ENCODE peak calls at places on chromosomes 6 and 20, in eight cellular contexts. P, V, D, F, T, X, I and B are unnamed samples.

GRCh38 chr6:36196049-36196879 is at the start of gene BRPF3:
- DNase-seq in P (peak), V (peak), D (peak), F (peak), T (peak), X (peak), I (peak), B (peak)

GRCh38 chr6:166314454-166314853 is 6.3 kb upstream of the PRR18 start:
- DNase-seq in P (no peak), V (no peak), D (no peak), F (no peak), T (no peak), X (no peak), I (no peak), B (no peak)

GRCh38 chr6:168043193-168043847 is 35.7 kb downstream of the FRMD1 start:
- DNase-seq in P (no peak), V (no peak), D (no peak), F (no peak), T (no peak), X (no peak), I (no peak), B (no peak)

GRCh38 chr20:17856837-17857605 is 111.6 kb downstream of the SNX5 start:
- DNase-seq in P (no peak), V (no peak), D (no peak), F (no peak), T (no peak), X (no peak), I (no peak), B (no peak)

GRCh38 chr6:128532827-128533226 is 12.4 kb upstream of the PTPRK start:
- DNase-seq in P (no peak), V (no peak), D (no peak), F (no peak), T (peak), X (no peak), I (no peak), B (no peak)

GRCh38 chr6:3229566-3230274 is 2.3 kb upstream of the TUBB2B start:
- DNase-seq in P (no peak), V (peak), D (no peak), F (no peak), T (no peak), X (no peak), I (peak), B (no peak)

GRCh38 chr6:144678844-144679243 is 393.7 kb downstream of the UTRN start:
- DNase-seq in P (no peak), V (no peak), D (no peak), F (no peak), T (peak), X (no peak), I (no peak), B (no peak)

GRCh38 chr6:147207851-147208754 is 3.9 kb downstream of the STXBP5 start:
- DNase-seq in P (no peak), V (no peak), D (no peak), F (no peak), T (no peak), X (no peak), I (no peak), B (no peak)

GRCh38 chr6:8389034-8389818 is 46.1 kb downstream of the SLC35B3 start:
- DNase-seq in P (peak), V (no peak), D (no peak), F (no peak), T (no peak), X (no peak), I (no peak), B (no peak)

GRCh38 chr20:24289737-24290481 is 179.5 kb upstream of the SYNDIG1 start:
- DNase-seq in P (no peak), V (no peak), D (no peak), F (peak), T (no peak), X (no peak), I (no peak), B (no peak)

GRCh38 chr6:122770835-122771601 is 8.5 kb upstream of the FABP7 start:
- DNase-seq in P (peak), V (no peak), D (no peak), F (peak), T (no peak), X (no peak), I (no peak), B (no peak)

GRCh38 chr6:30548375-30548774 is 7.9 kb downstream of the GNL1 start:
- DNase-seq in P (no peak), V (no peak), D (no peak), F (no peak), T (no peak), X (no peak), I (no peak), B (no peak)

GRCh38 chr20:1227121-1227582 is 1.3 kb downstream of the RAD21L1 start:
- DNase-seq in P (no peak), V (no peak), D (no peak), F (no peak), T (no peak), X (no peak), I (no peak), B (no peak)

GRCh38 chr6:82738773-82739172 is 326.9 kb downstream of the UBE3D start:
- DNase-seq in P (no peak), V (no peak), D (no peak), F (no peak), T (no peak), X (no peak), I (no peak), B (no peak)

GRCh38 chr6:154632121-154632520 is 101.1 kb upstream of the SCAF8 start:
- DNase-seq in P (no peak), V (peak), D (no peak), F (no peak), T (no peak), X (no peak), I (no peak), B (no peak)

GRCh38 chr20:31968299-31969126 is 562 bp downstream of the XKR7 start:
- DNase-seq in P (peak), V (peak), D (peak), F (peak), T (peak), X (peak), I (peak), B (peak)

GRCh38 chr6:125182237-125183018 is 28.9 kb downstream of the TPD52L1 start:
- DNase-seq in P (no peak), V (no peak), D (no peak), F (no peak), T (no peak), X (no peak), I (no peak), B (no peak)

GRCh38 chr6:34851361-34851760 is 36.5 kb downstream of the TAF11 start:
- DNase-seq in P (no peak), V (no peak), D (no peak), F (no peak), T (no peak), X (no peak), I (no peak), B (no peak)

GRCh38 chr20:53321596-53321995 is 272.0 kb downstream of the ZNF217 start:
- DNase-seq in P (no peak), V (no peak), D (no peak), F (no peak), T (no peak), X (no peak), I (no peak), B (no peak)

GRCh38 chr6:34100788-34101187 is 45.1 kb downstream of the GRM4 start:
- DNase-seq in P (no peak), V (no peak), D (no peak), F (no peak), T (no peak), X (no peak), I (no peak), B (no peak)

GRCh38 chr6:63660737-63661136 is 25.1 kb downstream of the PHF3 start:
- DNase-seq in P (no peak), V (no peak), D (no peak), F (no peak), T (no peak), X (no peak), I (no peak), B (no peak)

GRCh38 chr20:51417745-51418529 is 124.6 kb downstream of the NFATC2 start:
- DNase-seq in P (no peak), V (no peak), D (no peak), F (no peak), T (no peak), X (no peak), I (no peak), B (no peak)

GRCh38 chr6:121339639-121340226 is 5.5 kb upstream of the TBC1D32 start:
- DNase-seq in P (no peak), V (no peak), D (no peak), F (no peak), T (no peak), X (no peak), I (no peak), B (no peak)

GRCh38 chr20:57440678-57441509 is 49.7 kb downstream of the RBM38 start:
- DNase-seq in P (peak), V (no peak), D (no peak), F (no peak), T (peak), X (no peak), I (peak), B (no peak)

GRCh38 chr6:164570791-164571190 is 738.6 kb downstream of the C6orf118 start:
- DNase-seq in P (no peak), V (no peak), D (no peak), F (no peak), T (no peak), X (no peak), I (no peak), B (no peak)

GRCh38 chr6:99780556-99780885 is 173.9 kb downstream of the PRDM13 start:
- DNase-seq in P (no peak), V (no peak), D (no peak), F (no peak), T (no peak), X (no peak), I (no peak), B (no peak)

GRCh38 chr6:56291278-56291917 is 44.0 kb upstream of the COL21A1 start:
- DNase-seq in P (no peak), V (no peak), D (no peak), F (no peak), T (no peak), X (no peak), I (no peak), B (no peak)

GRCh38 chr20:7742479-7742878 is 197.8 kb downstream of the HAO1 start:
- DNase-seq in P (no peak), V (no peak), D (no peak), F (no peak), T (peak), X (no peak), I (no peak), B (no peak)

GRCh38 chr20:33393609-33394008 is 7.7 kb downstream of the CDK5RAP1 start:
- DNase-seq in P (no peak), V (no peak), D (no peak), F (no peak), T (no peak), X (no peak), I (no peak), B (no peak)

GRCh38 chr6:41798901-41799300 is 11.4 kb downstream of the TOMM6 start:
- DNase-seq in P (no peak), V (no peak), D (no peak), F (no peak), T (no peak), X (no peak), I (no peak), B (no peak)

GRCh38 chr20:32040142-32040953 is 11.7 kb upstream of the HCK start:
- DNase-seq in P (no peak), V (no peak), D (no peak), F (no peak), T (no peak), X (no peak), I (peak), B (no peak)

GRCh38 chr6:11393713-11394627 is 143.6 kb upstream of the TMEM170B start:
- DNase-seq in P (no peak), V (no peak), D (no peak), F (no peak), T (peak), X (no peak), I (no peak), B (no peak)